ENCODE peak calls at places on chromosomes 3 and 15, in eight cellular contexts. O is substantia nigra; Q is activated CD8-positive, alpha-beta T cell treated with anti-CD3 and anti-CD28 coated beads, Interleukin-2, amount 10 ng/mL, durations not matched to agents 7 days and 5 days; X is effector CD4-positive, alpha-beta T cell; M is M059J; Z is WERI-Rb-1; W is choroid plexus epithelial cell; R is NCI-H2081. J is an unnamed sample.

GRCh38 chr3:135895106-135895733 is 70.3 kb upstream of the PPP2R3A start:
- DNase-seq in X (no peak), M (peak), W (peak), Q (peak), Z (peak), R (peak), O (peak), J (peak)

GRCh38 chr15:22868928-22869327 is 30.5 kb downstream of the NIPA2 start:
- DNase-seq in R (no peak), O (no peak), Q (no peak), M (no peak), W (no peak), Z (no peak), X (no peak), J (no peak)

GRCh38 chr3:141529256-141530132 is 42.7 kb downstream of the RASA2 start:
- DNase-seq in Z (no peak), W (no peak), X (no peak), R (no peak), O (no peak), M (peak), Q (no peak), J (no peak)

GRCh38 chr15:76065793-76066192 is 6.0 kb downstream of the TMEM266 start:
- DNase-seq in X (no peak), Q (no peak), W (no peak), Z (no peak), R (no peak), O (no peak), M (no peak), J (no peak)

GRCh38 chr15:60555814-60556213 is 76.9 kb upstream of the ICE2 start:
- DNase-seq in Q (no peak), O (no peak), W (no peak), X (no peak), R (no peak), M (no peak), Z (no peak), J (no peak)

GRCh38 chr3:154181127-154181691 is 60.0 kb downstream of the ARHGEF26 start:
- DNase-seq in M (no peak), Z (peak), O (no peak), W (peak), X (no peak), R (no peak), Q (no peak), J (no peak)

GRCh38 chr3:58952128-58952917 is 97.5 kb downstream of the CFAP20DC start:
- DNase-seq in Z (no peak), X (no peak), Q (no peak), W (peak), O (no peak), R (no peak), M (no peak), J (peak)

GRCh38 chr15:40282870-40283614 is at the start of gene ANKRD63:
- DNase-seq in O (no peak), R (no peak), Q (peak), Z (peak), M (peak), X (peak), W (no peak), J (no peak)

GRCh38 chr15:90287096-90287495 is 21.6 kb downstream of the NGRN start:
- DNase-seq in O (no peak), Q (no peak), R (no peak), X (no peak), M (no peak), Z (no peak), W (no peak), J (no peak)

GRCh38 chr3:117226932-117227331 is 517.4 kb downstream of the TUSC7 start:
- DNase-seq in W (no peak), M (no peak), Q (no peak), R (no peak), Z (no peak), X (no peak), O (no peak), J (no peak)

GRCh38 chr15:45126535-45127158 is 3.0 kb downstream of the DUOXA1 start:
- DNase-seq in Q (peak), M (peak), O (no peak), Z (peak), W (peak), R (no peak), X (peak), J (no peak)

GRCh38 chr3:151316267-151316991 is at the start of gene GPR87:
- DNase-seq in W (peak), X (no peak), R (no peak), O (no peak), M (peak), Z (no peak), Q (no peak), J (peak)

GRCh38 chr15:83289160-83289559 is 4.7 kb upstream of the BNC1 start:
- DNase-seq in Z (no peak), R (no peak), W (no peak), M (peak), O (no peak), Q (no peak), X (no peak), J (peak)

GRCh38 chr15:22925875-22926274 is 54.3 kb downstream of the CYFIP1 start:
- DNase-seq in O (no peak), M (no peak), X (no peak), R (no peak), Q (no peak), Z (no peak), W (no peak), J (no peak)

GRCh38 chr3:73571238-73571741 is 53.5 kb downstream of the PDZRN3 start:
- DNase-seq in X (no peak), W (no peak), Z (no peak), M (no peak), O (no peak), Q (no peak), R (no peak), J (no peak)

GRCh38 chr15:62503451-62503850 is 338.4 kb upstream of the C2CD4B start:
- DNase-seq in Q (no peak), O (peak), W (peak), Z (peak), R (no peak), M (peak), X (no peak), J (peak)

GRCh38 chr3:168467085-168467714 is 371.5 kb upstream of the GOLIM4 start:
- DNase-seq in R (peak), M (peak), O (peak), Q (no peak), X (no peak), W (peak), Z (peak), J (peak)

GRCh38 chr15:93087825-93088199 is 1.2 kb downstream of the RGMA start:
- DNase-seq in R (peak), O (peak), X (peak), M (peak), W (peak), Q (peak), Z (peak), J (peak)